ENCODE peak calls at places on chromosome 14, in five cellular contexts. H, W, J, X and G are unnamed samples.

GRCh38 chr14:31410048-31410654 is 10.2 kb downstream of the HEATR5A start:
- DNase-seq in W (no peak), X (no peak), J (no peak), H (no peak), G (no peak)

GRCh38 chr14:94127330-94127729 is 2.1 kb downstream of the IFI27L2 start:
- DNase-seq in J (peak), X (no peak), H (no peak), W (no peak), G (no peak)

GRCh38 chr14:62670526-62670925 is 374.7 kb downstream of the KCNH5 start:
- DNase-seq in W (no peak), H (no peak), X (no peak), J (no peak), G (no peak)

GRCh38 chr14:56002876-56003625 is 115.2 kb upstream of the PELI2 start:
- DNase-seq in W (no peak), J (peak), X (no peak), H (no peak), G (no peak)

GRCh38 chr14:75711134-75711795 is 50.2 kb downstream of the TTLL5 start:
- DNase-seq in W (peak), X (no peak), J (no peak), H (peak), G (no peak)

GRCh38 chr14:90629471-90629870 is 186.8 kb downstream of the TTC7B start:
- DNase-seq in W (peak), H (no peak), J (no peak), X (no peak), G (no peak)

GRCh38 chr14:61749264-61749663 is 13.0 kb upstream of the SNAPC1 start:
- DNase-seq in J (no peak), W (no peak), H (no peak), X (no peak), G (no peak)

GRCh38 chr14:90775441-90775840 is 40.8 kb downstream of the TTC7B start:
- DNase-seq in H (no peak), W (no peak), X (no peak), J (no peak), G (no peak)

GRCh38 chr14:71361335-71361734 is 454.1 kb downstream of the PCNX1 start:
- DNase-seq in X (no peak), W (no peak), J (no peak), H (peak), G (no peak)

GRCh38 chr14:91889477-91890211 is 22.3 kb upstream of the TC2N start:
- DNase-seq in X (no peak), H (no peak), W (peak), J (peak), G (no peak)

GRCh38 chr14:51490205-51490604 is 161.5 kb upstream of the FRMD6 start:
- DNase-seq in H (no peak), X (no peak), J (no peak), W (no peak), G (no peak)

GRCh38 chr14:73740921-73741326 is 26.7 kb upstream of the PNMA1 start:
- DNase-seq in J (peak), X (no peak), W (peak), H (peak), G (no peak)

GRCh38 chr14:74217672-74218448 is 21.4 kb upstream of the VSX2 start:
- DNase-seq in H (peak), J (peak), X (peak), W (peak), G (no peak)

GRCh38 chr14:105380656-105381210 is 17.6 kb upstream of the TEX22 start:
- DNase-seq in J (no peak), W (no peak), H (no peak), X (no peak), G (no peak)

GRCh38 chr14:24241829-24242443 is 487 bp downstream of the TINF2 start:
- DNase-seq in W (peak), J (peak), H (peak), X (peak), G (peak)

GRCh38 chr14:29925106-29925722 is 2.4 kb downstream of the PRKD1 start:
- DNase-seq in W (no peak), J (no peak), X (no peak), H (no peak), G (no peak)

GRCh38 chr14:71361874-71362273 is 454.6 kb downstream of the PCNX1 start:
- DNase-seq in W (no peak), X (no peak), J (no peak), H (no peak), G (no peak)

GRCh38 chr14:71142375-71143038 is 235.2 kb downstream of the PCNX1 start:
- DNase-seq in W (no peak), J (no peak), H (no peak), X (no peak), G (peak)

GRCh38 chr14:95361373-95362179 is 41.9 kb upstream of the CLMN start:
- DNase-seq in H (peak), X (peak), W (peak), J (peak), G (peak)

GRCh38 chr14:95337052-95337595 is 17.4 kb upstream of the CLMN start:
- DNase-seq in W (no peak), H (no peak), J (no peak), X (no peak), G (no peak)

GRCh38 chr14:24181251-24182077 is 7.2 kb downstream of the IPO4 start:
- DNase-seq in X (no peak), W (no peak), J (no peak), H (no peak), G (no peak)

GRCh38 chr14:62462996-62463395 is 582.3 kb downstream of the KCNH5 start:
- DNase-seq in W (no peak), J (no peak), X (no peak), H (no peak), G (no peak)

DNA sequence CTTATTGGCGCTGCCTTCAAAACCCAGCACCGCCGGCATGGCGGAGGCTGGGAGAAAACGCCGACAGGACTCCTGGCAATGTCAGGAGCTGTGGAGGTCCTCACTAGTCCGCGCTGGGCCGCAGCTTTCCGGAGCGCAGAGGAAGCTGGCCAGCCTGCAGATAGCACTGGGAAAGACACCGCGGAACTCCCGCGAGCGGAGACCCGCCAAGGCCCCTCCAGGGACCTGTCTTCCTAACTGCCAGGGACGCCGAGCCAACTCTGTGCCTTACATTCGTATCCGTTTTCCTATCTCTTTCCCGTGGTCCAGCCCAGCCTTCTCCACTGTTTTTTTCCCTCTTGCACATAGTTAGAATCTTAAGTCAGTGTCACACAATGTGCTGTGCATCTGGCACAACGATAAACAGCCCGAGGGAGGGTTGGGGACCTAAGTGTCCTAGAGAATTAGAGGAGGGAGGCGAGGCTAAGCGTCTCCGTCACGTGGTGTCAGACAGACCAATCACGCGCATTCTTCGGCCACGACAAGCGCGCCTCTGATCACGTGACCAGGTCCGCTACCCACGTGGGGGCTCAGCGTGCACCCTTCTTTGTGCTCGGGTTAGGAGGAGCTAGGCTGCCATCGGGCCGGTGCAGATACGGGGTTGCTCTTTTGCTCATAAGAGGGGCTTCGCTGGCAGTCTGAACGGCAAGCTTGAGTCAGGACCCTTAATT is at the start of the genes APEX1 and OSGEP:
- DNase-seq in W (peak), X (peak), H (peak), J (peak), G (peak)
- TF ChIP-seq POLR2A in W (peak), X (peak), H (peak), J (peak), G (peak)

GRCh38 chr14:64114166-64114565 is 180.0 kb downstream of the ESR2 start:
- DNase-seq in W (peak), X (no peak), J (no peak), H (no peak), G (no peak)

GRCh38 chr14:64112859-64113258 is 181.3 kb downstream of the ESR2 start:
- DNase-seq in W (peak), X (no peak), J (peak), H (no peak), G (no peak)

GRCh38 chr14:64114796-64115195 is 179.4 kb downstream of the ESR2 start:
- DNase-seq in H (no peak), W (no peak), X (no peak), J (no peak), G (no peak)

GRCh38 chr14:64115401-64115800 is 178.8 kb downstream of the ESR2 start:
- DNase-seq in J (no peak), X (no peak), H (no peak), W (no peak), G (no peak)

GRCh38 chr14:64113279-64113678 is 180.9 kb downstream of the ESR2 start:
- DNase-seq in X (no peak), J (peak), H (no peak), W (peak), G (no peak)
- TF ChIP-seq POLR2A in X (no peak), J (no peak), H (no peak), W (peak), G (no peak)

GRCh38 chr14:80974338-80975078 is 19.1 kb downstream of the TSHR start:
- DNase-seq in W (no peak), X (no peak), H (no peak), J (no peak), G (no peak)

GRCh38 chr14:80977103-80977728 is 21.8 kb downstream of the TSHR start:
- DNase-seq in H (no peak), X (no peak), W (no peak), J (no peak), G (no peak)

GRCh38 chr14:80978403-80978802 is 23.0 kb downstream of the TSHR start:
- DNase-seq in J (no peak), W (no peak), H (no peak), X (no peak), G (no peak)

GRCh38 chr14:80973918-80974317 is 18.5 kb downstream of the TSHR start:
- DNase-seq in X (no peak), W (no peak), H (no peak), J (no peak), G (no peak)
- TF ChIP-seq POLR2A in X (no peak), W (no peak), H (no peak), J (no peak), G (no peak)

GRCh38 chr14:89276424-89276975 is 140.5 kb downstream of the FOXN3 start:
- DNase-seq in H (no peak), W (no peak), J (peak), X (peak), G (no peak)
- TF ChIP-seq POLR2A in H (no peak), W (no peak), J (no peak), X (peak), G (no peak)

GRCh38 chr14:92952497-92953298 is 29.7 kb downstream of the CHGA start:
- DNase-seq in W (no peak), X (no peak), J (no peak), H (no peak), G (no peak)
- TF ChIP-seq POLR2A in W (no peak), X (no peak), J (no peak), H (no peak), G (no peak)

DNA sequence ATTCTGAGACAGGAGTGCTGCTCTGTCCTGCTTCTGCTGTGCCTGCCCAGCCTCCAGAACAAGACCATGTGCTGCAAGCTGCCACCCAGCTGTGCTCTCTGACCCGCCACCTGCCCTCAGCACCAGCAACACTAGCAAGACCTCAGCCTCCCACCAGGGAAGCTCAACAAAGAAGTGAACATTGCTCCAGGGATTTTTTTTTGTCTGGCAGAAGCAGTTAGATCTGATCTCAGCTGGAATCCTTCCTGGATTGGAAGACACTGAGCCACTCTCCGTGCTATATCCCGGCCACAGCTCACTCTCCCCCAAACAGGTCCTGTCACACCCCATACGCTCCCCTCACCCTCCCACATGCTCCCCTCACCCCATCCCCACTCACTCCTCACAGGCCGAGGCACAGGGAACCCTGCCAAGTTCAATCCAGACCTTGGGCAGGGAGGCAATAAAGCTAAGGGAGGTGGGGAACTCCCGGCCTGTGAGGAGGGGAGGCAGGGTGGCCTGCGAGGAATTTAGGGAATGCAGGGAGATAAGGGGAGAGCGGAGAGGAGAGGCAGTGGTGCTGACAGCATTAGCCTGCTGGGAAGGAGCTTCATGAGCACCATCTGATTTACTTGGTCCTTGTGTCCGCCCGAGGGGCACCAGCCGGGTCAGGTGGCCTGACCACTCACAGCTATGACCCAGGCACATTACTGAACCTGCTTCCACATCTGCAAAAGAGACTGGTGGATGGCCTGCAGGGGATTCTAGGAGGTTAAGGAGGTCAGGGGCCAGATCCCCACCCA is 29.7 kb downstream of the CCDC85C start:
- DNase-seq in W (peak), X (no peak), J (peak), H (no peak), G (peak)
- TF ChIP-seq POLR2A in W (peak), X (no peak), J (no peak), H (no peak), G (no peak)

GRCh38 chr14:48527832-48528231 is 852.4 kb upstream of the MDGA2 start:
- DNase-seq in X (no peak), H (no peak), J (no peak), W (no peak), G (no peak)
- TF ChIP-seq POLR2A in X (no peak), H (no peak), J (no peak), W (no peak), G (no peak)

DNA sequence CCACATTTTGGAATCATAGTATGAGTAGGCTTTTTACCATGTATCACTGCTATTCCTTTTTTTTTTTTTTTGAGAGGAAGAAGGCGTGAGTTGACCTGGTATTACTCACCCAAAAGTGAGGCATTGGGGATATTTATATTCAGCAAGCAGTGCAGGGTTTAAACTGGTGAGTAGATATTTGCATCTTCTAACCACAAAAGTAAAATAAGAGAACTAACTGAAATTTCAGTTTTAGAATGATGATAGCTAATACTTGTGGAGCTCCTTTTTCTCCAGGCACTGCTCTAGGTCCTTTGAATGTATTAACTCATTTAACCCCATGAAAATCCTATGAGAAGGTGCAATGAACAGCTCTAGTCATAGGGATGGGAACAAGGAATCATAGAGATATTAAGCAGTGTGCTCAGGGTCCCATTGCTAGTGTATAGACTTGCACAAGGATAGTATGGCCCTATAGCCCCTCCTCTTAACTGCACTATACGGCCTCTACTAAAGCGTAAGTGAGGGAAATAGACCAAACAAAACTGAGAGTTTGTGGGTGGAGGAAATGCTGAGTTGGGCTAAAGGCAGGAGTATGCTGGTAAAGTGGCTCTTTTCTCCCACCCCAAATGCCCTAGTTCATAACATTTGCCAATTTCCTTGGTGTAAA is 104.3 kb upstream of the MAX start:
- DNase-seq in H (no peak), J (no peak), X (no peak), W (no peak), G (peak)
- TF ChIP-seq POLR2A in H (no peak), J (no peak), X (peak), W (no peak), G (no peak)

GRCh38 chr14:99274346-99275221 is 2.6 kb upstream of the BCL11B start:
- DNase-seq in W (peak), X (no peak), J (peak), H (peak), G (peak)
- TF ChIP-seq POLR2A in W (no peak), X (no peak), J (no peak), H (no peak), G (no peak)

GRCh38 chr14:52950898-52951729 is at the start of gene FERMT2:
- DNase-seq in H (peak), X (peak), J (peak), W (peak), G (peak)
- TF ChIP-seq POLR2A in H (no peak), X (peak), J (peak), W (peak), G (peak)